ENCODE peak calls at places on chromosomes 7 and 10, in eight cellular contexts. F is vagina, V is GM12891, U is GM12892, R is transverse colon, M is K562, A is prostate gland, P is HL-60. Y is an unnamed sample.

GRCh38 chr7:121003986-121004685 is 15.6 kb downstream of the CPED1 start:
- DNase-seq in A (no peak), R (no peak), M (no peak), U (no peak), F (no peak), P (no peak), V (no peak), Y (no peak)

GRCh38 chr7:44541-44896 is 147.9 kb upstream of the FAM20C start:
- DNase-seq in M (no peak), U (no peak), R (no peak), F (no peak), V (no peak), A (no peak), P (no peak), Y (peak)

GRCh38 chr10:61465807-61466425 is 12.7 kb upstream of the TMEM26 start:
- DNase-seq in P (no peak), F (no peak), M (no peak), R (no peak), A (no peak), V (no peak), U (no peak), Y (no peak)

GRCh38 chr7:157418204-157419029 is 81.6 kb downstream of the DNAJB6 start:
- DNase-seq in M (no peak), U (no peak), P (no peak), F (no peak), R (no peak), V (no peak), A (no peak), Y (peak)

GRCh38 chr7:151626422-151627115 is 106.9 kb upstream of the RHEB start:
- DNase-seq in M (no peak), F (no peak), A (peak), U (no peak), R (peak), P (no peak), V (no peak), Y (no peak)

GRCh38 chr7:154916381-154917213 is 86.3 kb downstream of the PAXIP1 start:
- DNase-seq in A (no peak), R (no peak), P (no peak), F (no peak), U (no peak), M (no peak), V (no peak), Y (peak)

GRCh38 chr7:14834456-14834855 is 68.1 kb downstream of the DGKB start:
- DNase-seq in U (no peak), M (no peak), A (no peak), R (no peak), V (no peak), P (no peak), F (no peak), Y (no peak)

GRCh38 chr7:55306331-55306730 is 58.8 kb upstream of the LANCL2 start:
- DNase-seq in R (no peak), M (no peak), U (no peak), A (no peak), P (no peak), V (no peak), F (no peak), Y (no peak)

GRCh38 chr7:46444266-46444665 is 523.2 kb upstream of the IGFBP3 start:
- DNase-seq in V (no peak), M (no peak), R (no peak), P (no peak), A (no peak), U (no peak), F (no peak), Y (no peak)

GRCh38 chr10:102645388-102645740 is 1.1 kb downstream of the TRIM8 start:
- DNase-seq in M (no peak), U (no peak), F (no peak), A (peak), P (no peak), R (peak), V (no peak), Y (peak)
- TF ChIP-seq POLR2AphosphoS5 in M (no peak), U (no peak), F (no peak), A (peak), P (no peak), R (peak), V (no peak), Y (no peak)

GRCh38 chr10:103859161-103860141 is 4.1 kb upstream of the SH3PXD2A start:
- DNase-seq in A (peak), R (peak), U (no peak), V (no peak), F (no peak), P (peak), M (peak), Y (no peak)

GRCh38 chr10:103855424-103855823 is at the start of gene SH3PXD2A:
- DNase-seq in P (no peak), M (peak), V (no peak), R (peak), U (no peak), A (peak), F (no peak), Y (peak)

GRCh38 chr10:103855852-103856496 is 598 bp upstream of the SH3PXD2A start:
- DNase-seq in A (no peak), F (no peak), V (no peak), P (no peak), M (no peak), R (no peak), U (no peak), Y (no peak)

GRCh38 chr10:103856497-103857175 is 1.3 kb upstream of the SH3PXD2A start:
- DNase-seq in F (no peak), P (no peak), U (no peak), V (no peak), R (no peak), M (no peak), A (no peak), Y (no peak)

DNA sequence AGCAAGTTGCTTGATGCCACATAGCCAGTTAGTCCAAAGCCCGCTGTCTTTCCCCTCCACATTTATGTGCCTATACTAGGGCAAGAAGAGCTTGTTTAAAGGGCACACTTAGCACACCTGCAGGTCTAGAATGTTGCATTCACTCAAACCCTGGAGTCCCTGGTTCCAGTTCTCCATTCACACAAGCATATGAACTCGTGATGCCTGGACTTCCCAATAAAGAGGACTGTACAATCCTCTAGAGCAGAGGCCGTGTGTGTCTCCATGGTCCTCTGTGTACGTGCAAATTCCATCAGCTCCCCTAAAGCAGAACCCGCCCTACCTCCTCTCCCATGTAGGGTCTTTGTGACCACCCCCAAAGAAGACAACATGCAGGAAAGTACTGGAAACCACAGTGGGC is 3.0 kb upstream of the SH3PXD2A start:
- DNase-seq in P (no peak), R (no peak), F (no peak), V (no peak), M (no peak), A (no peak), U (no peak), Y (no peak)
- TF ChIP-seq POLR2AphosphoS5 in P (no peak), R (no peak), F (no peak), V (no peak), M (no peak), A (no peak), U (no peak), Y (no peak)

GRCh38 chr10:69728335-69728861 is 73.3 kb upstream of the COL13A1 start:
- DNase-seq in M (no peak), P (no peak), F (no peak), A (no peak), V (no peak), U (no peak), R (no peak), Y (no peak)
- TF ChIP-seq POLR2AphosphoS5 in M (no peak), P (no peak), F (no peak), A (no peak), V (no peak), U (no peak), R (no peak), Y (no peak)

GRCh38 chr10:122554576-122554975 is 6.0 kb upstream of the DMBT1 start:
- DNase-seq in P (no peak), M (no peak), A (no peak), R (no peak), U (no peak), V (no peak), F (no peak), Y (no peak)
- TF ChIP-seq POLR2AphosphoS5 in P (no peak), M (no peak), A (no peak), R (no peak), U (no peak), V (no peak), F (no peak), Y (no peak)

GRCh38 chr7:80361948-80362347 is 149.9 kb downstream of the GNAT3 start:
- DNase-seq in V (no peak), M (no peak), U (no peak), A (no peak), F (no peak), P (no peak), R (no peak), Y (no peak)

GRCh38 chr7:80359476-80359875 is 152.4 kb downstream of the GNAT3 start:
- DNase-seq in U (no peak), R (no peak), A (no peak), M (no peak), F (no peak), P (no peak), V (no peak), Y (no peak)

GRCh38 chr7:80359029-80359428 is 152.8 kb downstream of the GNAT3 start:
- DNase-seq in P (no peak), F (no peak), U (no peak), R (no peak), A (no peak), V (no peak), M (no peak), Y (no peak)

GRCh38 chr7:80362677-80363076 is 149.2 kb downstream of the GNAT3 start:
- DNase-seq in R (no peak), F (no peak), A (no peak), P (no peak), V (no peak), M (no peak), U (no peak), Y (no peak)

GRCh38 chr7:80357530-80357929 is 154.3 kb downstream of the GNAT3 start:
- DNase-seq in M (no peak), V (no peak), U (no peak), F (no peak), P (no peak), A (no peak), R (no peak), Y (no peak)
- TF ChIP-seq POLR2AphosphoS5 in M (no peak), V (no peak), U (no peak), F (no peak), P (no peak), A (no peak), R (no peak), Y (no peak)

GRCh38 chr10:3749011-3749410 is 36.0 kb downstream of the KLF6 start:
- DNase-seq in U (no peak), A (no peak), F (no peak), M (no peak), P (no peak), R (no peak), V (no peak), Y (no peak)

GRCh38 chr10:3748484-3748883 is 36.5 kb downstream of the KLF6 start:
- DNase-seq in M (no peak), U (no peak), V (no peak), F (no peak), R (no peak), A (no peak), P (no peak), Y (no peak)

GRCh38 chr10:3747248-3747960 is 37.6 kb downstream of the KLF6 start:
- DNase-seq in P (no peak), F (no peak), A (no peak), U (no peak), M (no peak), R (no peak), V (no peak), Y (no peak)

GRCh38 chr10:3746634-3747033 is 38.4 kb downstream of the KLF6 start:
- DNase-seq in F (no peak), M (no peak), P (no peak), A (no peak), U (no peak), V (no peak), R (no peak), Y (no peak)

GRCh38 chr10:3747984-3748383 is 37.0 kb downstream of the KLF6 start:
- DNase-seq in U (no peak), F (no peak), V (no peak), M (no peak), A (peak), P (no peak), R (no peak), Y (no peak)
- TF ChIP-seq POLR2AphosphoS5 in U (no peak), F (peak), V (no peak), M (no peak), A (peak), P (no peak), R (no peak), Y (no peak)

GRCh38 chr10:93478873-93479272 is 3.3 kb downstream of the MYOF start:
- DNase-seq in M (no peak), P (no peak), R (no peak), A (no peak), U (no peak), V (no peak), F (peak), Y (no peak)
- TF ChIP-seq POLR2AphosphoS5 in M (no peak), P (no peak), R (no peak), A (no peak), U (no peak), V (no peak), F (no peak), Y (no peak)

DNA sequence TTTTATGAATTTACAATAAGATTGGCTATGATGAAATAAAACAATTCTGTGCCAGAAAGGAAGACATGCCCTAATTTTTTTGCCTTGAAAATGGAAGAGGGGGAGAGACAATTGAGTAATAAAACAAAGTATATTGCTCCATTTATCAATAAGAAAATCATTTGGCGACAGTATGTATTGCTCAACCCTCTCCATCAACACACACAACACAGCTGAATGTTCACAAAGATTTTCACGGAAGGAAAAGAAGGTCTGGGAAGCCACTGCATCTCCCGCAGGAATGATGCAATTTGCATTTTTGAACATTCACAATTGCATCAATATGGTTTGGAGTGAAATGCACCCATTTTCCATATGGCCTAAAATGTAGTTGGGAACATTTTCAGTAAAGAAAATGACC is 702.7 kb downstream of the PARD3 start:
- DNase-seq in P (no peak), R (no peak), F (peak), U (no peak), V (no peak), M (no peak), A (no peak), Y (no peak)
- TF ChIP-seq POLR2AphosphoS5 in P (no peak), R (peak), F (no peak), U (no peak), V (no peak), M (no peak), A (no peak), Y (no peak)

GRCh38 chr10:4763513-4763912 is 62.5 kb upstream of the AKR1E2 start:
- DNase-seq in V (no peak), M (no peak), A (no peak), P (no peak), R (no peak), U (no peak), F (no peak), Y (no peak)

GRCh38 chr10:4766449-4766848 is 59.6 kb upstream of the AKR1E2 start:
- DNase-seq in R (no peak), V (no peak), U (no peak), M (no peak), P (no peak), F (no peak), A (no peak), Y (no peak)

GRCh38 chr10:4765428-4765827 is 60.6 kb upstream of the AKR1E2 start:
- DNase-seq in M (no peak), P (no peak), U (no peak), F (no peak), A (no peak), R (no peak), V (no peak), Y (no peak)

GRCh38 chr10:4767033-4767814 is 58.8 kb upstream of the AKR1E2 start:
- DNase-seq in R (no peak), V (no peak), M (no peak), P (no peak), U (no peak), F (no peak), A (peak), Y (no peak)

DNA sequence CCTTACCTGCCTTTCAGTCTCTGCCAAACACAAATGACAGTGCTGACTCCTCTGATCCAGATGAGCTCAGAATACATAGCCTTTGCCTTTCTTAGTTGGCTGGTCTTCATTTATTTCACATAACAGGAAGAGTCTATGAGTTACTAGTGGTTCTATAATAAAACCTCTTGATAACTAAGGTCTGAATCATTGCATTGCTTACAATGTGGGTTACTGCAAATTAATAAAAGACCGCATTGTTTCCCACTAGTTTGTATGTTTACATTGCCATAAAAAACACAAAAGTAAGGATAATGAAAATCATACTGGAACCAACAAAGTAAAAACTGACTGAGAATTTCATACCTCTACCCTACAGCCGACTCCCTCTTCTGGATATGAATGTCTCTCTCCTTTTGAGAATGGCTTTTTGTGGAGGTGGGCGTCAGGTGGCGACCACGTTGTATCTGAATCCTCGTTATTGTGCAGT is 62.0 kb upstream of the AKR1E2 start:
- DNase-seq in A (no peak), P (no peak), F (no peak), M (no peak), R (no peak), U (no peak), V (no peak), Y (no peak)
- TF ChIP-seq POLR2AphosphoS5 in A (no peak), P (no peak), F (no peak), M (no peak), R (no peak), U (no peak), V (no peak), Y (no peak)

GRCh38 chr10:21776883-21777282 is 226.6 kb downstream of the DNAJC1 start:
- DNase-seq in R (no peak), U (no peak), A (no peak), M (no peak), V (no peak), F (no peak), P (no peak), Y (no peak)
- TF ChIP-seq POLR2AphosphoS5 in R (no peak), U (no peak), A (no peak), M (no peak), V (no peak), F (no peak), P (no peak), Y (no peak)

Y was measured in spleen.